ENCODE peak calls at places on chromosome 21, in four cellular contexts. One of them, this sample, is unnamed.
A peak's percentile ranks its signal among the peaks of the same experiment; 100 is the strongest.

GRCh38 chr21:33026299-33026858 is 644 bp downstream of the OLIG2 start:
- DNase-seq in neuronal stem cell: no peak
- DNase-seq in SK-N-SH: peak; percentile 35
- DNase-seq in mesendoderm: no peak
- DNase-seq in this sample: no peak

GRCh38 chr21:39610705-39611104 is 2.0 kb upstream of the B3GALT5 start:
- DNase-seq in neuronal stem cell: no peak
- DNase-seq in mesendoderm: peak; percentile 92
- DNase-seq in SK-N-SH: no peak
- DNase-seq in this sample: no peak

GRCh38 chr21:36815284-36815683 is 116.4 kb downstream of the SIM2 start:
- DNase-seq in SK-N-SH: no peak
- DNase-seq in mesendoderm: no peak
- DNase-seq in neuronal stem cell: no peak
- DNase-seq in this sample: no peak

GRCh38 chr21:38249879-38250278 is 6.9 kb upstream of the KCNJ15 start:
- DNase-seq in neuronal stem cell: no peak
- DNase-seq in mesendoderm: no peak
- DNase-seq in SK-N-SH: no peak
- DNase-seq in this sample: no peak

GRCh38 chr21:41501919-41502318 is 6.0 kb downstream of the TMPRSS2 start:
- DNase-seq in SK-N-SH: no peak
- DNase-seq in mesendoderm: no peak
- DNase-seq in neuronal stem cell: no peak
- DNase-seq in this sample: no peak

GRCh38 chr21:25732091-25732760 is 2.5 kb downstream of the ATP5PF start:
- DNase-seq in mesendoderm: peak; percentile 5
- DNase-seq in SK-N-SH: no peak
- DNase-seq in neuronal stem cell: no peak
- DNase-seq in this sample: no peak

GRCh38 chr21:15421947-15422346 is 307.8 kb upstream of the USP25 start:
- DNase-seq in mesendoderm: no peak
- DNase-seq in neuronal stem cell: no peak
- DNase-seq in SK-N-SH: no peak
- DNase-seq in this sample: no peak

GRCh38 chr21:46469275-46469674 is 10.6 kb downstream of the DIP2A start:
- DNase-seq in neuronal stem cell: no peak
- DNase-seq in SK-N-SH: no peak
- DNase-seq in mesendoderm: no peak
- DNase-seq in this sample: no peak

GRCh38 chr21:26170471-26171309 is at the start of gene APP:
- DNase-seq in SK-N-SH: peak; percentile 98
- DNase-seq in mesendoderm: peak; percentile 83
- DNase-seq in neuronal stem cell: peak; percentile 82
- DNase-seq in this sample: peak; percentile 90

GRCh38 chr21:27024316-27024715 is 57.4 kb upstream of the ADAMTS5 start:
- DNase-seq in neuronal stem cell: no peak
- DNase-seq in mesendoderm: peak; percentile 56
- DNase-seq in SK-N-SH: no peak
- DNase-seq in this sample: no peak

DNA sequence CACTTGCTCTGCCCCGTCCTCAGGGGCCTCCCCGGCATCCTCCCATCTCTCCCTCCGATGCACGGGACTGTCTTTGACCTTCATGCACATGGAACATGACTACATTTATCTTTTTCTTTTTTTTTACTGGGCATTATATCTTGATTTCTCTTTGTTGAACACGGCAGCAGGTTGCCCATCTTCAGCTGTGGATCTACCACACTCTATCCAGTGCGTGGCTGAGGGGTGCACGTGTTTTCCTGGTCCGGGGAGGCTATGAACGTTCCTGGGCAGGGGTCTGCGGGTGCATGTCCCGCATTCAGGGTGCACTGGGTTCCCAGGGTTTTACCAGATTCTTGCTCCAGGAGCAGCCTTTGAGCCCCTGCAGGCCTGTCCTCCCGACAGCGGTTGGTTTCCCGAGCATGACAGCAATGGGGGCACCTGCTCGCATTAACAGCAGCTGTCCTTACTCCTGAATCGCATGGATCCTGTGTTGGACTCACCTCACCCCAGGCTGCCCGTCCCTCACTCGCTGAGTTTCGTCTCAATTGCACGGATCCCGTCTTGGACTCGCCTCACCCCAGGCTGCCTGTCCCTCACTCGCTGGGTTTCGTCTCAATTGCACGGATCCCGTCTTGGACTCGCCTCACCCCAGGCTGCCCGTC is 7.4 kb downstream of the POFUT2 start:
- DNase-seq in mesendoderm: no peak
- DNase-seq in neuronal stem cell: no peak
- DNase-seq in SK-N-SH: no peak
- DNase-seq in this sample: no peak
- H3K36me3 ChIP-seq in mesendoderm: peaks cover 13% of the 10 kb centered on the region
- H3K36me3 ChIP-seq in neuronal stem cell: peaks cover 73% of the 10 kb centered on the region
- H3K36me3 ChIP-seq in SK-N-SH: peaks cover 62% of the 10 kb centered on the region
- H3K36me3 ChIP-seq in this sample: peaks cover 93% of the 10 kb centered on the region

GRCh38 chr21:35048706-35049617 is at the start of gene RUNX1:
- DNase-seq in mesendoderm: no peak
- DNase-seq in SK-N-SH: no peak
- DNase-seq in neuronal stem cell: no peak
- DNase-seq in this sample: peak; percentile 36

GRCh38 chr21:35050348-35051286 is 1.5 kb upstream of the RUNX1 start:
- DNase-seq in neuronal stem cell: no peak
- DNase-seq in mesendoderm: no peak
- DNase-seq in SK-N-SH: no peak
- DNase-seq in this sample: no peak

GRCh38 chr21:35046880-35047229 is 2.2 kb downstream of the RUNX1 start:
- DNase-seq in neuronal stem cell: no peak
- DNase-seq in mesendoderm: no peak
- DNase-seq in SK-N-SH: no peak
- DNase-seq in this sample: no peak

GRCh38 chr21:35046223-35046690 is 2.8 kb downstream of the RUNX1 start:
- DNase-seq in mesendoderm: no peak
- DNase-seq in SK-N-SH: no peak
- DNase-seq in neuronal stem cell: no peak
- DNase-seq in this sample: no peak

DNA sequence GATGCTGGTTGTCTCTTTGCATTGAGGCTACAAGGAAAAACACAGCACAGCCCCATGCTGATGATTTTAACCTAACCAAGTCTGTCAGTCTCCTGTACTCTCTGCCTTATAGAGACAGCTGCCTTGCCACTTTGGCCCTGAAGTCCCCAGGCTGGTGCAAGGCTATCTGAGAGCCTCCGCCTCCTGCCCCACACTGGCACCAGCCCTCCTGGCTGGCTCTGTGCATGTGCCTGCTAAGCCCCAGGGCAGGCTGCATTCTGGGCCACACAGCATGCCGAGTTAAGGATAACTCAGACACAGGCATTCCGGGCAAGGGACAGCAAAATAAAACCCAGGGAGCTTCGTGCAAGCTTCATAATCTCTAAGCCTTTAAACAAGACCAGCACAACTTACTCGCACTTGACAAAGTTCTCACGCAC is 910 bp downstream of the RUNX1 start:
- DNase-seq in neuronal stem cell: no peak
- DNase-seq in SK-N-SH: peak; percentile 72
- DNase-seq in mesendoderm: no peak
- DNase-seq in this sample: no peak
- H3K27ac ChIP-seq in neuronal stem cell: no peak overlapping the region
- H3K27ac ChIP-seq in SK-N-SH: peak overlapping the region; percentile 89
- H3K27ac ChIP-seq in mesendoderm: no peak overlapping the region
- H3K27ac ChIP-seq in this sample: peak overlapping the region; percentile 81

GRCh38 chr21:31696424-31696823 is 35.5 kb downstream of the SCAF4 start:
- DNase-seq in SK-N-SH: no peak
- DNase-seq in neuronal stem cell: no peak
- DNase-seq in mesendoderm: no peak
- DNase-seq in this sample: no peak

GRCh38 chr21:31698461-31698860 is 33.5 kb downstream of the SCAF4 start:
- DNase-seq in neuronal stem cell: no peak
- DNase-seq in mesendoderm: no peak
- DNase-seq in SK-N-SH: no peak
- DNase-seq in this sample: no peak

GRCh38 chr21:31688603-31689368 is 29.3 kb downstream of the SOD1 start:
- DNase-seq in neuronal stem cell: no peak
- DNase-seq in mesendoderm: no peak
- DNase-seq in SK-N-SH: no peak
- DNase-seq in this sample: no peak

GRCh38 chr21:31693222-31693621 is 33.7 kb downstream of the SOD1 start:
- DNase-seq in mesendoderm: no peak
- DNase-seq in SK-N-SH: no peak
- DNase-seq in neuronal stem cell: no peak
- DNase-seq in this sample: no peak
- H3K36me3 ChIP-seq in mesendoderm: peaks cover 4% of the 10 kb centered on the region
- H3K36me3 ChIP-seq in SK-N-SH: peaks cover 85% of the 10 kb centered on the region
- H3K36me3 ChIP-seq in neuronal stem cell: peaks cover 33% of the 10 kb centered on the region
- H3K36me3 ChIP-seq in this sample: peaks cover 59% of the 10 kb centered on the region

DNA sequence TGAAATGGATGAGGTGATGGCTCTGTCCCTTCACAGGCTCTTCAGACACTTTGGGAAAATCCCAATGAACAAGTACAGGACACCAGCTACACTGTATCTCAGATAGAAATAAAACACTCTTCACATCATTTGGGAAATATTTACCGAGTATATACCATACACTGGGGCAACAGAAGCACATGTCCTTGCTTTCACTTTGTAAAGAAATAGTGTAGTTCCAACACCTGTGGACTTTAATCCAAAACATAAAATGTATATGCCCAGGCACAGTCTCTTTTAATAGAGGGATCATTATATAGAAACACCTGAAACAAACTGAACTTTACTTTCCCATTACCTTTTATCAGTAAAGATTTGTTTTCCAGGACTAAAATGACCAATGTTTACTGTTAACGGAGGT is 14.0 kb downstream of the SOD1 start:
- DNase-seq in mesendoderm: no peak
- DNase-seq in neuronal stem cell: no peak
- DNase-seq in SK-N-SH: no peak
- DNase-seq in this sample: no peak
- H3K27ac ChIP-seq in mesendoderm: no peak overlapping the region
- H3K27ac ChIP-seq in neuronal stem cell: no peak overlapping the region
- H3K27ac ChIP-seq in SK-N-SH: no peak overlapping the region
- H3K27ac ChIP-seq in this sample: no peak overlapping the region

GRCh38 chr21:19402870-19403269 is 999.3 kb upstream of the TMPRSS15 start:
- DNase-seq in SK-N-SH: no peak
- DNase-seq in neuronal stem cell: no peak
- DNase-seq in mesendoderm: no peak
- DNase-seq in this sample: no peak
- H3K36me3 ChIP-seq in SK-N-SH: no peaks in the 10 kb centered on the region
- H3K36me3 ChIP-seq in neuronal stem cell: no peaks in the 10 kb centered on the region
- H3K36me3 ChIP-seq in mesendoderm: no peaks in the 10 kb centered on the region
- H3K36me3 ChIP-seq in this sample: no peaks in the 10 kb centered on the region

DNA sequence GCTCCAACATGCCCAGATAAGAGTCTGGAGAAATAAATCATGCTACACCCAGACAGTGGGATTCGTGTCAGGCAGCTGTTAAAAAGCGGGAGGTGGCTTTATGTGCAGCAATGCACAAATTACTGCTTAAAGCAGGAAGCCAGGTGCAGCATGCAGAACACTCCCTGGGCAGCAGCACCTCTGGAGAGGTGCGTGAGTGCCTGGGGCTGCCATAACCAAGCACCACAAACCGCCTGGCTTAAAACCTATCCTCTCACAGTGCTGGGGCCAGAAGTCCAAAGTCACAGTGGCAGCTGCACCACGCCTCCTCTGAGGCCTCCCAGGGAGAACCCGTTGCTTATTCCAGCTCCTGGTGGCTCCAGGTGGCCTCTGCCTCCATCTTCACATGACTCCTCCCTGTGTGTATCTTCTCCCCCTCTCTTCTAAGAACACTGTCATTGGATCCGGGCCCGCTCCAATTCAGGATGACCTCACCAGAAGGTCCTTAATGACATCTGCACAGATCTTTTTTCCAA is 115.6 kb downstream of the SIK1 start:
- DNase-seq in neuronal stem cell: no peak
- DNase-seq in mesendoderm: no peak
- DNase-seq in SK-N-SH: no peak
- DNase-seq in this sample: no peak
- H3K27ac ChIP-seq in neuronal stem cell: no peak overlapping the region
- H3K27ac ChIP-seq in mesendoderm: no peak overlapping the region
- H3K27ac ChIP-seq in SK-N-SH: no peak overlapping the region
- H3K27ac ChIP-seq in this sample: no peak overlapping the region